ENCODE peak calls at places on chromosomes 3 and 15, in five cellular contexts. B is H9, I is HCT116, D is tibial artery, A is kidney epithelial cell. E is an unnamed sample. For H3K27me3, the result is how much of the 10 kb centered on the place peaks cover.

GRCh38 chr3:110940074-110940473 is 131.5 kb upstream of the NECTIN3 start:
- DNase-seq in I (no peak), B (no peak), D (no peak), A (no peak), E (no peak)

GRCh38 chr15:96428742-96429141 is 98.2 kb downstream of the NR2F2 start:
- DNase-seq in D (no peak), A (peak), B (no peak), I (no peak), E (peak)

GRCh38 chr3:122353215-122353614 is 28.2 kb downstream of the CSTA start:
- DNase-seq in A (no peak), I (no peak), B (no peak), D (no peak), E (no peak)

GRCh38 chr3:157785071-157785826 is 282.0 kb upstream of the VEPH1 start:
- DNase-seq in D (no peak), A (peak), B (peak), I (peak), E (peak)

GRCh38 chr3:144380832-144381231 is 409.2 kb downstream of the DIPK2A start:
- DNase-seq in D (no peak), B (no peak), I (no peak), A (no peak), E (no peak)

GRCh38 chr15:51658664-51659063 is 22.6 kb upstream of the SCG3 start:
- DNase-seq in B (no peak), I (no peak), A (no peak), D (no peak), E (no peak)

GRCh38 chr3:138397983-138398382 is 36.4 kb upstream of the ESYT3 start:
- DNase-seq in A (no peak), D (no peak), I (no peak), B (peak), E (no peak)

GRCh38 chr3:61250784-61251173 is 473 bp downstream of the FHIT start:
- DNase-seq in I (peak), D (no peak), A (no peak), B (no peak), E (no peak)

GRCh38 chr15:75349851-75350588 is 3.2 kb downstream of the NEIL1 start:
- DNase-seq in B (peak), A (no peak), I (no peak), D (peak), E (no peak)

GRCh38 chr3:146387566-146387965 is 81.8 kb downstream of the PLSCR2 start:
- DNase-seq in B (no peak), D (no peak), I (no peak), A (no peak), E (no peak)

GRCh38 chr15:67836955-67837354 is 2.9 kb downstream of the RNU6-1 start:
- DNase-seq in I (no peak), B (no peak), A (no peak), D (peak), E (no peak)

GRCh38 chr15:85730001-85730820 is 64.5 kb downstream of the KLHL25 start:
- DNase-seq in D (peak), B (no peak), A (no peak), I (peak), E (no peak)

GRCh38 chr3:113212155-113212844 is 943 bp downstream of the BOC start:
- DNase-seq in D (no peak), I (no peak), B (no peak), A (no peak), E (no peak)

GRCh38 chr15:55992769-55993110 is 672 bp downstream of the NEDD4 start:
- DNase-seq in I (no peak), A (no peak), D (no peak), B (no peak), E (no peak)

GRCh38 chr15:58313810-58314592 is 117.8 kb upstream of the LIPC start:
- DNase-seq in D (no peak), A (no peak), I (no peak), B (no peak), E (no peak)

DNA sequence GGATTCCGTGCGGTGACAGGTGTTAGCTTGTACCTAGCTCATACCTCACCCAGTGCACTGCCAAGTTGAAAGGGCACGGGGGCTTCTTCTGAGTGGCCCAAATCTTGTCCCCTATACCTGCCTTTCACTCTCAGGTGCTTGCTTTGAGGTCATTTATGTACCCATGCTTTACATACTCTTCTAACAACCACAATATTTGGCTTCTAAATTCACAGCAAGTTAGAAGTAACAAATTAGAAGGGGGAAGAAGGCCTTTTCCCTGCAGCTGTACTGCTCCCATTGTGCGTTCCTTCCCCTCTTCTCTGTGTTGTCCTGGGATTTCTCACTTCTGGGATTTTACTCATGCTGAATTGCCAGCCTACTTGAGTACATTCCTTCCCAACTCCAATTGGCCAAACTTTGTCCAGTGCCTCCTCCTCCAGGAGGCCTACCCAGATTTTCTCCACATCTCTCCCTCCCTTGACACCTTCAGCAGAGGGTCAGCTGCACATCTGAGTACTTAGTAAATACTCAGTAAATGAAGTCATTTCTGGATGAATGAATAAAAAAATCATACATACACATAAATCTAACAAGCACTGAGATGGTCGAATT is 66.5 kb upstream of the POLG start:
- DNase-seq in A (no peak), I (no peak), B (no peak), D (no peak), E (no peak)
- H3K27me3 ChIP-seq in A (half or more), I (under half), B (half or more), D (under half), E (half or more)

DNA sequence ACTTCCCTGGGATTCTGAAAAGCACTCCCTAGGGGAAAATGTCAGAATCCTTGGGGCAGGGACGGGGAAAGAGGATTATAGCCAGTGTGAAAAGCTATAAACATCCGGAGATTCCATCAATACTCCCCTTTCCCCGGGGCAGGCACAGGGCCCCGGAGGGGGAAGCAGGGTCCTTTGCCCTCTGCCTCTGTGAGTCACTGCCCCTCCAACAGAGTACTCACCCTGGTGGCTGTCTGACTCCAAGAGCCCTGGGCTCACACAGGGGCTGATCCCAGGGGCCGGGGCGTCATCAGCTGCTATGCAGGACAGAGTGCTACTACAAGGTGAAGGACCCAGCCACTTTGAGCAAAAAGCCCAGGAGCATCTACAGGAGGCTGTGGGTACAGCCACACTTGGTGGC is 133.0 kb upstream of the PRR20G start:
- DNase-seq in B (no peak), A (no peak), I (no peak), D (peak), E (no peak)
- H3K27me3 ChIP-seq in B (under half), A (under half), I (under half), D (under half), E (under half)

GRCh38 chr3:177343122-177343521 is 145.8 kb upstream of the TBL1XR1 start:
- DNase-seq in I (no peak), D (no peak), B (no peak), A (no peak), E (no peak)
- H3K27me3 ChIP-seq in I (under half), D (under half), B (under half), A (under half), E (under half)

GRCh38 chr15:83656192-83656591 is 2.3 kb downstream of the ADAMTSL3 start:
- DNase-seq in I (no peak), D (no peak), B (no peak), A (no peak), E (no peak)
- H3K27me3 ChIP-seq in I (under half), D (under half), B (under half), A (under half), E (under half)

GRCh38 chr3:133490468-133491351 is 82.8 kb upstream of the CDV3 start:
- DNase-seq in D (no peak), A (no peak), B (no peak), I (no peak), E (no peak)

GRCh38 chr3:133494469-133494868 is 79.0 kb upstream of the CDV3 start:
- DNase-seq in B (peak), A (no peak), I (no peak), D (no peak), E (no peak)

GRCh38 chr3:133489466-133490085 is 83.9 kb upstream of the CDV3 start:
- DNase-seq in A (no peak), B (peak), D (no peak), I (no peak), E (no peak)

GRCh38 chr3:133491481-133492059 is 81.9 kb upstream of the CDV3 start:
- DNase-seq in A (no peak), B (no peak), D (no peak), I (no peak), E (no peak)

DNA sequence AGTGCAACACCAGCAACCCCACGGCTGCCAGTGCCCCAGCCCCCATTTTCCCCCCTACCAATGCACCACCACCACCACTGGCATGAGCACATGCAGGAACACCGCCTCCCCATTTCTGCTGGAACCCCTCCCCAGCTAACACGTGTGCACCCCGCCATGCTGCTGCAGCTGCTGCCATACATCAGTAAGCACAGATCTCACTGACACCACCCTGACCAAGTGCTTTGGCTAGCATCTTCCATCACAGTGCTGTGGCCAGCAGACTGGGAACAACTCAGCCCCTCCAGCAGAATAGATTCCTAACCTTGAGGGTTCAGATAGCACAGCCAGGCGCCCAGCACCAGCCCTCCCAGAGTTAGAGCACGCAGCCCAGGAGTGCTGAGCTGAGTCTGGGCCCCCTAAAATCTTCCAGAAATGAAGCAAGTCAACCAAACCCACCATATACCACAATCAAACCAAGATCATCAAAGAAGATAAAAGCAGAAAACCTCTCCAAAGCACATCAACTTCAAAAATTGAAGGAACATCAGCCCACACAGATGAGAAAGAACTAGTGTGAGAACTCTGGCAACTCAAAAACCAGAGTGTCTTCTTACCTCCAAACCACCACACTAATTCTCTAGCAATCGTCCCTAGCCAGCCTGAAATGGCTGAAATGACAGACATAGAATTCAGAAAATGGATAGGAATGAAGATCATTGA is 81.2 kb upstream of the CDV3 start:
- DNase-seq in A (no peak), D (no peak), I (no peak), B (no peak), E (no peak)
- H3K27me3 ChIP-seq in A (under half), D (under half), I (under half), B (under half), E (under half)

DNA sequence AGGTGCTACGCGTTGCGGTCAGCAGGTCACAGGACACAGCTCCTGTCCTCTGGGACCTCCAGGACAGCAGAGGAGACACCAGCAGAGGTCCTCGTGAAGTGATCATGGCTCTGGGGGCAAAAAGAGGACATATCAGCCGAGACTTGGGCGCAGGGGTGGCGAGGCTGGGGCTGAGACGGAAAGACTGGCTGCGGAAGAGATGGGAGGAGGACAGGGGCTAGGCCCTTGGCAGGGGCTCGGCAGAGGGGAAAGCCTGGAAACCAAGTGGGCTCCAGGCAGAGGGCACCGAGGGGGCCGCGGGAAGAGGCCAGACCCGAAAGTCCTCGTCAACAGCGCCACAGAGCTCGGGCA is 4.9 kb upstream of the CFAP100 start:
- DNase-seq in A (no peak), B (no peak), D (no peak), I (no peak), E (no peak)
- H3K27me3 ChIP-seq in A (under half), B (under half), D (under half), I (under half), E (under half)

GRCh38 chr3:195011231-195011834 is 259.6 kb downstream of the XXYLT1 start:
- DNase-seq in D (peak), B (no peak), I (no peak), A (no peak), E (no peak)

GRCh38 chr3:195009607-195010006 is 261.4 kb downstream of the XXYLT1 start:
- DNase-seq in B (no peak), D (peak), A (no peak), I (no peak), E (no peak)

GRCh38 chr3:195012100-195012499 is 258.9 kb downstream of the XXYLT1 start:
- DNase-seq in I (no peak), D (peak), B (no peak), A (no peak), E (no peak)

GRCh38 chr3:195008816-195009215 is 262.1 kb downstream of the XXYLT1 start:
- DNase-seq in D (peak), A (no peak), B (no peak), I (no peak), E (no peak)

GRCh38 chr3:195010551-195011100 is 260.3 kb downstream of the XXYLT1 start:
- DNase-seq in I (no peak), D (peak), A (no peak), B (no peak), E (no peak)
- H3K27me3 ChIP-seq in I (under half), D (under half), A (under half), B (under half), E (under half)

E was measured in BJ.